ENCODE peak calls at places on chromosomes 12 and 14, in four cellular contexts. T is K562, C is HCT116, U is HepG2. E is an unnamed sample. For H3K4me1, the result is how much of the 10 kb centered on the place peaks cover.

GRCh38 chr12:28189774-28190320 is 409 bp upstream of the CCDC91 start:
- DNase-seq in T (peak), C (no peak), U (no peak), E (peak)

GRCh38 chr14:38366374-38366773 is 110.5 kb upstream of the CLEC14A start:
- DNase-seq in T (no peak), C (no peak), U (no peak), E (no peak)

GRCh38 chr14:32480337-32480736 is 151.2 kb downstream of the AKAP6 start:
- DNase-seq in T (no peak), C (no peak), U (no peak), E (no peak)

GRCh38 chr12:54853933-54854538 is at the start of gene MUCL1:
- DNase-seq in T (peak), C (peak), U (peak), E (peak)

GRCh38 chr14:44165286-44165685 is 341.8 kb downstream of the FSCB start:
- DNase-seq in T (no peak), C (no peak), U (no peak), E (no peak)

GRCh38 chr12:115918763-115919162 is 358.7 kb downstream of the MED13L start:
- DNase-seq in T (no peak), C (no peak), U (peak), E (no peak)

GRCh38 chr12:7113389-7113871 is 4.4 kb upstream of the C1RL start:
- DNase-seq in T (peak), C (no peak), U (no peak), E (no peak)

GRCh38 chr14:21047378-21047781 is 5.2 kb downstream of the RNASE7 start:
- DNase-seq in T (no peak), C (no peak), U (no peak), E (no peak)

GRCh38 chr12:101845312-101845711 is 14.6 kb upstream of the GNPTAB start:
- DNase-seq in T (no peak), C (no peak), U (no peak), E (no peak)

GRCh38 chr12:28851781-28852180 is 297.3 kb upstream of the FAR2 start:
- DNase-seq in T (no peak), C (no peak), U (no peak), E (no peak)

GRCh38 chr12:57527184-57527583 is 4.6 kb downstream of the MBD6 start:
- DNase-seq in T (no peak), C (no peak), U (no peak), E (no peak)

GRCh38 chr12:25419595-25419994 is 133.5 kb downstream of the LMNTD1 start:
- DNase-seq in T (no peak), C (no peak), U (no peak), E (no peak)

GRCh38 chr14:32417956-32418552 is 89.0 kb downstream of the AKAP6 start:
- DNase-seq in T (no peak), C (no peak), U (no peak), E (no peak)

GRCh38 chr12:45737638-45738037 is 8.1 kb downstream of the ARID2 start:
- DNase-seq in T (no peak), C (no peak), U (no peak), E (no peak)

GRCh38 chr12:49296034-49296835 is 1.3 kb downstream of the PRPH start:
- DNase-seq in T (peak), C (no peak), U (peak), E (no peak)

GRCh38 chr12:132954471-132955048 is 1.5 kb downstream of the ZNF605 start:
- DNase-seq in T (no peak), C (no peak), U (no peak), E (no peak)

GRCh38 chr14:35557221-35557747 is 23.3 kb downstream of the INSM2 start:
- DNase-seq in T (no peak), C (no peak), U (no peak), E (no peak)

GRCh38 chr12:109523071-109523470 is 45.6 kb downstream of the UBE3B start:
- DNase-seq in T (no peak), C (no peak), U (no peak), E (no peak)

GRCh38 chr14:75277796-75278421 is 719 bp upstream of the FOS start:
- DNase-seq in T (no peak), C (no peak), U (no peak), E (no peak)
- H3K4me1 ChIP-seq in T (under half), C (under half), U (under half), E (under half)

GRCh38 chr12:96811083-96811482 is 96.0 kb upstream of the NEDD1 start:
- DNase-seq in T (no peak), C (no peak), U (peak), E (peak)
- TF ChIP-seq TCF7L2 in T (no peak), C (no peak), U (no peak), E (no peak)

DNA sequence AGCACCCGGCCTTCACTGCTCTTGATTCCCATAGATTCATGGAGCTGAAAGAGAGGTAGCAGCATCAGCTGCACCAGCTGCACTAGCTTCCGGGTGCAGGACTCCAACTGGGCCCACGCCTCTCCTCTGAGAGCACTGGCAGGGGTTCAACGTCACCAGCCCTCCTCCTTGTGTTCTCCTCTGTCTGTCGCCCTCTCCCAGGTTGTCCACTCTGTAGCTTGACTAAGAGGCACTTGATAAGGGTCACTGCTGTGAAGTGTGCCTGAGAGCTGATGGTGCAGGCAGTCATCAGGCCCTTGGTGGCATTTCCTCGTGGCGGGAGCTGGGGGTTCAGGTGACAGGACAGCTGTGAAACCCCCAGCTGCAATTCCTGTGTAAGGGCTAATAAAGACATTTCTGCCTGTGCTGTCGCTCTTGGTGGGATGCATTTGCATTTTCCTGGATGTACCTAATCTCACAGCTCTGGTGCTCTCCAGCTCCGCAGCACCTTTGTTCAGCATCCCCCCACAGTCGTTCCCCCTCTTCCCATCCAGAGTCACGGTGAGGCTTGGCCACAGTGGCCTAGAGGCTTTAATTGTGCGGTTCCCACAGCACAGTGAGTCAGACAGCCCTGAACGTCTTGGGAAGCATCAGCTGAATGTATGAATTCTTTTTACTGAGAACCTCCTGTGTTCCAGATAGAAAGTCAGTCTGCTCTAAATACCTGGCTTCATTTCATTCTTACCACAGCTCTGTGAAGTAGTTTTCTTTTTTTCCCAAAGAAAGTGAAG is 28.5 kb downstream of the MLXIP start:
- DNase-seq in T (no peak), C (no peak), U (no peak), E (no peak)
- H3K4me1 ChIP-seq in T (under half), C (half or more), U (under half), E (half or more)

GRCh38 chr12:121956041-121956341 is 37.6 kb downstream of the CFAP251 start:
- DNase-seq in T (no peak), C (no peak), U (no peak), E (no peak)

GRCh38 chr12:121955258-121956040 is 37.1 kb downstream of the CFAP251 start:
- DNase-seq in T (no peak), C (peak), U (no peak), E (no peak)

GRCh38 chr12:121960541-121960940 is 42.1 kb downstream of the CFAP251 start:
- DNase-seq in T (no peak), C (no peak), U (no peak), E (no peak)

GRCh38 chr12:121958521-121959240 is 40.3 kb downstream of the CFAP251 start:
- DNase-seq in T (no peak), C (no peak), U (no peak), E (no peak)

DNA sequence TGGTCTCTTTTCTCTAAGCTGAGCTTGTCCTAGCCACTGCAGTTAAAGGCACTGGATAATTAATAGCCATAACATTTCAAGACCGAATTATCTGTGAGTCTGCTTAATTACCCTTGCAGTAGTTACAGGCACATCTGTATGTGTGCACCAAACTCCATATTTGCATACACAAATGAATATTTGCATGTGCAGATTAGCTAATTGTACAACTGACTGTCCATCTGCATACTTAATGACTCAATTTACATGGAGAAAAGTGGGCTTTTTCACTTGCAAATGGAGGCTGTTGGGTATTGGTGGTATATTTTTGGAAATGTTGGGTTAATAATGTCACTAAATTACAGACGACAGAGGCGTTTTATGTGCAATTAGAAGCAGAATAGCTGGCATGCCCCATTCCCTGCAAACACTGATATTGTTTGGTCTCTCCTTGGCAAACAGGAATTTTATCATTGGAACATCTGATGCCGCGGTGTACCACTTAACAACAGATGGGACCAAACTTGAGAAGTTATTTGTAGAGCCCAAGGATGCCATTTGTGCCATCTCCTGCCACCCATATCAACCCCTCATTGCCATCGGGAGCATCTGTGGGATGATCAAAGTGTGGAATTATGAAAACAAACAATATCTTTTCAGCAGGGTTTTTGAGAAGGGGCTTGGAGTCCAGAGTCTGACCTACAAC is 39.6 kb downstream of the CFAP251 start:
- DNase-seq in T (no peak), C (no peak), U (no peak), E (no peak)
- TF ChIP-seq TCF7L2 in T (no peak), C (no peak), U (no peak), E (no peak)

GRCh38 chr12:53644133-53644532 is 18.0 kb upstream of the ATF7 start:
- DNase-seq in T (no peak), C (no peak), U (no peak), E (no peak)
- H3K4me1 ChIP-seq in T (under half), C (under half), U (under half), E (under half)

DNA sequence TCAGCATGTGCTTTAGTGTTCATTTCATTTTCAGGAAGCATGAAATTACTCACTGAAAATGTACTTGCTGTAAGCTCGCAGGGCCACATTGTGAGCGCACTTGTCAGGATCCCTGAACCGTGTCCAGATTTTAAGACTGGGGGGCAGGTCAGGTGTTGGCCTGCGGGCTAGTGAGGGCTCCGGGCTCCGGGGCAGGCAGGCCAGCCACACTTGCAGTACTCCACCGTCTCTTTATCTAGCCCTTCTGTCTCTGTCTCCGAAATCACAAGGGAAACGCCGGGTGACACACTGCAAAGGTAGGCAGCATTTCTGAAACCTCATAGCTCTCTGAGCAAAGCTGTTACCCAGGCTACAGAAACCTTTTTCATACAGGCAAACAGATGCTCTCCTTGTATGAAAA is 98.7 kb downstream of the EML1 start:
- DNase-seq in T (no peak), C (no peak), U (no peak), E (no peak)
- TF ChIP-seq TCF7L2 in T (no peak), C (no peak), U (no peak), E (no peak)

GRCh38 chr14:23207146-23207540 is 23.7 kb upstream of the SLC7A8 start:
- DNase-seq in T (no peak), C (no peak), U (no peak), E (no peak)

GRCh38 chr14:23209651-23210423 is 26.4 kb upstream of the SLC7A8 start:
- DNase-seq in T (no peak), C (no peak), U (no peak), E (no peak)

GRCh38 chr14:23202001-23202400 is 18.5 kb upstream of the SLC7A8 start:
- DNase-seq in T (no peak), C (no peak), U (no peak), E (no peak)

GRCh38 chr14:23208286-23208685 is 24.8 kb upstream of the SLC7A8 start:
- DNase-seq in T (no peak), C (no peak), U (no peak), E (no peak)

DNA sequence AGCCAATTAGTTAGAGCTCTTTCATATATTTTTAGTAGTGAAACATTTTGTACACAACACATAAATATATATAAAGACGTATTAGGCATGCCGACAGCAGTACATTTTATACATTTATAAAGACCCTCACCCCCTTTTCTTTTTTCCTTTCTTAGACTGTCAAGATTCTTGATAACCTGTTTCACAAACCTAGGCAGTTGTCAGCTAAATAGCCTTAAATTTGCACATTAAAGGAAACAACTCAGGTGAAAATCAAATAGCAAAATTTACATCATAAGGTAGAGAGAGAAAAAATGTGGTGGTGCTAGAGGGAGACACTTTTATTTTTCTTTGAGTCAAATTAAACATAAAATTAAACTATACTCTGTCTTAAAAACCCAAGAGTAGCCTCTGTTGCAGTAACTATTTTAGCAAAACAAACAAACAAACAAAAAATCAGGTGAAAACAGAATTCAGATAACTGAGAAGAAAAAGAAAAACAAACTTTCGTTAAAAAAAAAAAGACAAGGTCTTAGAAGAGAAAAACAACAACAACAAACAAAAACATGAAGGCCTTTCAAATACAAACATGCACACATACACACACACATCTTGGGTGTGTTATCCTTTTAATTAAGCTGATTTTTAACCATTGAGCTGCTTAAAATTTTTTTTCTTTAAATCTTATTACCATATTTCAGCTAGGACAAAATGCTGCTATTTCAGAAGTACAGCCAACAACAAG is 23.1 kb upstream of the SLC7A8 start:
- DNase-seq in T (no peak), C (no peak), U (no peak), E (no peak)
- H3K4me1 ChIP-seq in T (under half), C (under half), U (under half), E (under half)

DNA sequence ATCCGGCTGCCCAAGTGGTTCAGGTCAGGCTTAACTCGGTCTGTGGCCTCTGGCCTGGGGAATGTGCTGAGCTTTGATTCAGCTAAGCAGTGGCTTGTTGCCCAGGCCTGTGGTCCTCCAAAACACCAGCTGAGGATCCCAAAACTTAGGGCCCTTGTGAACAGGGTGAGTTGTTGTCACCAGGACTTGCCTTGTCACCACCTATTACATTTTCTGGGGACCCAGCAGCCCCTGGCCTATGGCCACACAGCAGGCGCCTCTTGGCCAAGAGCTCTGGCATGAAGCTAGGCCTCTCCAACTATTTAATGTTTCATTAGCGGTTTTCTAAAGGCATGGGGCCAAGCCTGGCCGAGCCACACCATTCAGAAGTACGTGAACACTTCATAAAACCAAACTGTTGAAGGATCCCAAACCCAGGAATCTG is 343.7 kb downstream of the CACNA1C start:
- DNase-seq in T (no peak), C (no peak), U (no peak), E (no peak)
- TF ChIP-seq TCF7L2 in T (no peak), C (no peak), U (no peak), E (no peak)

GRCh38 chr12:91746976-91747375 is 398.7 kb downstream of the BTG1 start:
- DNase-seq in T (no peak), C (no peak), U (no peak), E (no peak)

GRCh38 chr12:91744613-91745012 is 401.0 kb downstream of the BTG1 start:
- DNase-seq in T (no peak), C (no peak), U (no peak), E (no peak)

GRCh38 chr12:91743727-91744126 is 401.9 kb downstream of the BTG1 start:
- DNase-seq in T (no peak), C (no peak), U (no peak), E (no peak)

GRCh38 chr12:91741932-91742331 is 403.7 kb downstream of the BTG1 start:
- DNase-seq in T (no peak), C (no peak), U (no peak), E (no peak)
- H3K4me1 ChIP-seq in T (under half), C (under half), U (under half), E (under half)

E was measured in Panc1.